ENCODE peak calls at places on chromosomes 7 and 10, in six cellular contexts. B is erythroblast, C is GM12891, H is K562, E is prostate gland, L is transverse colon. Y is an unnamed sample.

GRCh38 chr7:117704098-117704497 is 169.1 kb downstream of the CTTNBP2 start:
- DNase-seq in B (no peak), C (no peak), H (no peak), E (no peak), L (no peak), Y (no peak)

GRCh38 chr7:97174308-97174707 is 56.8 kb downstream of the SDHAF3 start:
- DNase-seq in B (no peak), C (no peak), H (no peak), E (no peak), L (no peak), Y (no peak)

GRCh38 chr10:94062611-94063010 is 68.9 kb downstream of the PLCE1 start:
- DNase-seq in B (no peak), C (no peak), H (no peak), E (no peak), L (no peak), Y (no peak)

GRCh38 chr7:145143690-145144089 is 307.8 kb upstream of the TPK1 start:
- DNase-seq in B (no peak), C (no peak), H (no peak), E (no peak), L (no peak), Y (no peak)

GRCh38 chr10:123582084-123582989 is 83.8 kb upstream of the GPR26 start:
- DNase-seq in B (peak), C (peak), H (peak), E (peak), L (peak), Y (peak)

GRCh38 chr7:158778476-158778875 is 50.8 kb downstream of the ESYT2 start:
- DNase-seq in B (no peak), C (no peak), H (no peak), E (no peak), L (no peak), Y (no peak)

GRCh38 chr7:18689535-18689934 is 194.0 kb downstream of the HDAC9 start:
- DNase-seq in B (no peak), C (no peak), H (no peak), E (no peak), L (no peak), Y (no peak)

GRCh38 chr10:80526218-80526617 is 11.5 kb upstream of the SH2D4B start:
- DNase-seq in B (no peak), C (no peak), H (no peak), E (no peak), L (no peak), Y (no peak)

GRCh38 chr10:3197354-3198003 is 24.9 kb upstream of the PITRM1 start:
- DNase-seq in B (peak), C (peak), H (peak), E (peak), L (peak), Y (peak)

GRCh38 chr10:35612385-35613106 is 7.4 kb downstream of the GJD4 start:
- DNase-seq in B (no peak), C (no peak), H (no peak), E (no peak), L (no peak), Y (no peak)

DNA sequence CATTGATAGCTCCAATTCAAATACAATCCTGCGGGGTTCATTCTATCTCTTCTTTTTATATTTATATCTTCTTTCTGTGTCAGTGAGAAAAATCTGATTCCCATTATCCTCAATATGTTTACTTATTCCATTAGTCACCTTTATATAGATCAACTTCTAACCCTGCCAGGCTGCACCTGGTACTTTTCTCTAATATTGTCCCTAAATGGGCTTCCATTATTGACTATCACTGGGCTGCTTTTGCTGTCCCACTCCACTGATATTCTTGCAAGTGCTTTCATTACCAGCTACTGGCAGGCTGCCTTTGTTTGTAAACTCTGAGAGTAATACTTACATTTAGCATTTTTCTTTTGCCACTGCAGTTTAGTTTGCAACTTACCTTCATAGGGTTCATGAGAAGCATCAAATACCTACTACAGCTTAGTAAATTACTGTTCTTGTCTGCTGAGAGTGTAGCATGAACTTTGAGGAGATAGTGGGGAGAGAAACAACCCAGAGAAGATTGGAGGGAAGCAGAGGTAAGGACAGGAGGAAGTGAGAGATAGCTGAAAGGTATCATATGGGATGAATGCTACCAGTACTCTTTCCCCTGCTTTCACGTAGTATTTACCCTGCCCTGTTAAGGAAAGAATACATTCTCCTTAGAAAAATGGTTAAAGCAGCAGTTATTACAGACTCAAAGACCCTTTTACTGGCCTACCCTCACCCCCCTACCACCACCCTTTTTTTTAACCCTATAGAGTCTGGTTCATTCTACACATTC is 119.1 kb downstream of the PHTF2 start:
- DNase-seq in B (no peak), C (no peak), H (no peak), E (no peak), L (no peak), Y (no peak)
- TF ChIP-seq POLR2A in B (no peak), C (no peak), H (no peak), E (no peak), L (no peak), Y (no peak)

GRCh38 chr10:101817542-101818118 is 614 bp downstream of the OGA start:
- DNase-seq in B (peak), C (no peak), H (peak), E (peak), L (peak), Y (peak)

GRCh38 chr10:101816913-101817541 is 1.2 kb downstream of the OGA start:
- DNase-seq in B (no peak), C (no peak), H (no peak), E (no peak), L (no peak), Y (no peak)

GRCh38 chr10:101816375-101816773 is 1.9 kb downstream of the OGA start:
- DNase-seq in B (no peak), C (no peak), H (no peak), E (no peak), L (no peak), Y (no peak)

GRCh38 chr10:101818958-101819633 is 852 bp upstream of the OGA start:
- DNase-seq in B (no peak), C (no peak), H (peak), E (peak), L (peak), Y (no peak)

GRCh38 chr10:101818119-101818957 is at the start of gene OGA:
- DNase-seq in B (peak), C (peak), H (peak), E (peak), L (peak), Y (peak)
- TF ChIP-seq POLR2A in B (peak), C (peak), H (peak), E (peak), L (peak), Y (peak)

DNA sequence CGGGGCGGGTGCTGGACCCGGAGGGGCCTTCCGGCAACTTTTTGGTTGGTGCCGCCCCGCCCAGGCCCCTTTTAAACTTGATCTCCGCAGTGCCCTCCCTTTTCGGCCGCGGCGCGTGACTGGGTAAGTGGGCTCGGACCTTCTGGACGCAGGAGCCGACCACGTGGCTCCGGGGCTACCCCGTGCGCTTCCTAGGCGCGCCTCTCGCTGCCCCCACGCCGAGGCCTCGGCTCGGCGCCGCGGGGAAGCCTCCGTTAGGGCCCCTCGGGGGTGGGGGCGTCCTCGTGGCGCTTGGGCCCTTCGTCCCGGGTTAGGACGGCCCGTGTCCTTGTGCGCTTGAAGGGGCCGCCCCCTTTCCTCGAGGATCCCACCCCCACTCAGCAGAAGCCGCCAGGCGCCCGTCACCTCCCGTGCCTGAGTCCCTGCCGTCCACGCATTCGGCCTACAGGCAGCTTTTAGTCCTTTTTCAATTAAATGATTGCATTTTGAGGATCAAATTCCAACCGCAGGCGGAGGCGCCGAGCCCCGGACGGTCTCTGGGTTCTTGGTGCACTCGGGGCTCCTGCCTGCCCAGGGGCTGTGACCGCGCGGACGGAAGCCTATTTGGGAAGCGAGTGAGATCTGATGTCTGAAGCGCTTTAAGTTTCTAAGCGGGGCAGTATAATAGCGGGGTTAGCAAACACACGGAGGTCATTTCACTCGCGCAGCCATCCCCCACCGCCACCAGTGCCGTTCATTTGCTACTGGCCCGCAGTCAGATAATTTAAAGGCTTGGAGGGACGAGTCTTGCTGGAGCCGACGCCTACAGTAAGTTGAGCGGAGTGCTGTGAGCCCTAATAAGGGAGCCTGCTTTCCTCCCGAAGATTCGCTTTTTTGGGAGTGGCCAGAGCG is 31.8 kb upstream of the TOMM7 start:
- DNase-seq in B (peak), C (peak), H (peak), E (peak), L (peak), Y (peak)
- TF ChIP-seq POLR2A in B (peak), C (peak), H (peak), E (no peak), L (peak), Y (peak)

DNA sequence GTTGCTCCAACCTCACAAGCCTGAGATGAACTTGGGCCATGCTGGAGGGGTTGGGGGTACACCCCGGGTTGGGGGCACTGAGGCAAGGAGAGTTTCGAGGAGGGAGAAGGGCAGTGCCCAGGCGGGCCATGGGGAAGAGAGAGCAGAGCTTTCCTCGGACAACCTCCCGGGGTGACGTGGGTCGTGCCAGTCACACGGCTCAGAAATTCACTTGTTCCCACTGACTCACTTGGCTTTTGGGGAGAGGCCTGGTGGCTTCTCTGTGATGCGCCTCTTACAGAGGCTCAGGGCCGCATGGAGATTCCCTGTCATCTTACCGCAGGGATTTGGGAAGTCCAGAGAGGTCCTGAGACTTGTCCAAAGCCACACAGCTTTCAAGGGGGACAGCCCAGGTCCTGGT is 2.9 kb downstream of the LAT2 start:
- DNase-seq in B (no peak), C (no peak), H (no peak), E (no peak), L (no peak), Y (no peak)
- TF ChIP-seq POLR2A in B (no peak), C (no peak), H (no peak), E (no peak), L (no peak), Y (no peak)

GRCh38 chr10:110568055-110568735 is 700 bp downstream of the SMC3 start:
- DNase-seq in B (peak), C (peak), H (no peak), E (peak), L (peak), Y (peak)

GRCh38 chr10:110566472-110567200 is 859 bp upstream of the SMC3 start:
- DNase-seq in B (peak), C (no peak), H (no peak), E (no peak), L (no peak), Y (no peak)

GRCh38 chr10:110569120-110569519 is 1.6 kb downstream of the SMC3 start:
- DNase-seq in B (no peak), C (no peak), H (no peak), E (no peak), L (no peak), Y (no peak)

GRCh38 chr10:110569736-110570135 is 2.2 kb downstream of the SMC3 start:
- DNase-seq in B (peak), C (no peak), H (no peak), E (no peak), L (no peak), Y (no peak)

GRCh38 chr10:110567201-110568054 is at the start of gene SMC3:
- DNase-seq in B (peak), C (peak), H (peak), E (peak), L (peak), Y (peak)
- TF ChIP-seq POLR2A in B (peak), C (peak), H (peak), E (peak), L (peak), Y (peak)

GRCh38 chr10:12129222-12130111 is at the start of gene SEC61A2:
- DNase-seq in B (peak), C (peak), H (peak), E (peak), L (peak), Y (peak)
- TF ChIP-seq POLR2A in B (peak), C (peak), H (peak), E (peak), L (peak), Y (peak)

GRCh38 chr7:36005286-36005685 is 147.8 kb upstream of the EEPD1 start:
- DNase-seq in B (no peak), C (no peak), H (no peak), E (no peak), L (no peak), Y (no peak)
- TF ChIP-seq POLR2A in B (no peak), C (no peak), H (no peak), E (no peak), L (no peak), Y (no peak)

GRCh38 chr10:133378251-133379096 is 588 bp upstream of the PAOX start:
- DNase-seq in B (peak), C (no peak), H (peak), E (peak), L (peak), Y (no peak)
- TF ChIP-seq POLR2A in B (no peak), C (no peak), H (no peak), E (peak), L (peak), Y (no peak)

DNA sequence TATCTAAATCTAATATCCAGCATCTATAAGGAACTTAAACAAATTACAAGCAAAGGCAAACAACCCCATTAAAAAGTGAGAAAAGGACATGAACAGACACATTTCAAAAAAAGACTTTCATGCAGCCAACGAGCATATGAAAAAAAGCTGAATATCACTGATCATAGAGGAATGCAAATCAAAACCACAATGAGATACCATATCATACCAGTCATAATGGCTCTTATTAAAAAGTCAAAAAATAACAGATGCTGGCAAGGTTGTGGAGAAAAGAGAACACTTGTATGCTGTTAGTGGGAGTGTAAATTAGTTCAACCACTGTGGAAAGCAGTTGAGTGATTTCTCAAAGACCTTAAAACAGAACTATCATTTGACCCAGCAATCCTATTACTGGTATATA is 334.4 kb upstream of the CACNA2D1 start:
- DNase-seq in B (no peak), C (no peak), H (no peak), E (no peak), L (no peak), Y (no peak)
- TF ChIP-seq POLR2A in B (no peak), C (no peak), H (no peak), E (no peak), L (no peak), Y (no peak)

DNA sequence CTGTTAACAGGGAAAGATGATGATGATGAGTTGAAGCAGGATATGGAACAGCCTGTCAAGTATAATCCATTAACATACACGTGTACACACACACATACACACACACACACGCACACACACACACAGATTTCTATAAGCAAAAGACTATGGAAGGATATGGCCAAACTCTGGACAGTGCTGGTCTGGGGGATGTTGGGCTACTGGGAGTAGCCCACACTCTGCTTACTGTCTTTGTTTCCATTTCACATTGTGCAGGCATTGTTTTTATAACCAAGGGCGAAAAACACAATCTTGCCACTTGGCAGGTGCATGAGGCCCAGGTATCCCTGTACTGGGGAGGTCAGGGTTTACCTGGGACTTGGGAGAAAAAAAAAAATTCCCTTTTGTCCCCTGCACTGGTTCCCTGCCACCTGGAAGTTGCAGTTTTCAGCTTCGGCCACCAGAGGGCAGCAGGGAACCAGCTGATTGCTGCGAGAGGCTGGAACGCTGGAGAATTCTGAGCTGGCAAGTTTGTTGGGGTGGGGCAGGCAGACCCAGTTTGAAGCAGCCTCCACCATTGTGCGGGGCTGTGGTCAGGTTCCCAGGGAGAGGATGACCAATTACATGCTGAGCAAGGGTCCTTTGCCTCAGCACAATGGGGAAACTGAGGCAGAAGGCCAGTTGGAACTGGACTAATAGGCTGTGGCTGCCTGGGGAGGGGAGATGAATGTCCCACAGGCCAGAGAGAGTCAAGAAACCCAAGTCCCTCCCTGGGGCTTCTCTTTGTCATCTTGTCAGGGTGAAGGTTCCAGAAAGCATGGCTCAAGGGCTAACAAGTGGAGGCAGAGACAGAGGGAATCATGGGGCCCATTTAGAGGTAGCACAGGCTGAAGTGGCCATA is 27.3 kb downstream of the PPIF start:
- DNase-seq in B (peak), C (peak), H (peak), E (peak), L (peak), Y (peak)
- TF ChIP-seq POLR2A in B (no peak), C (no peak), H (no peak), E (no peak), L (no peak), Y (no peak)